ENCODE peak calls at places on chromosomes 2 and 18, in five cellular contexts. S is HuH-7.5; G is activated naive CD4-positive, alpha-beta T cell treated with anti-CD3 and anti-CD28 coated beads for 36 hours; H is EL; K is stimulated activated CD4-positive, alpha-beta T cell treated with anti-CD3 and anti-CD28 coated beads, Interleukin-4, amount 100 ng/mL, for 24 hours. X is an unnamed sample.

GRCh38 chr2:190451561-190452176 is 43.5 kb downstream of the MFSD6 start:
- DNase-seq in S (no peak), G (no peak), H (peak), K (no peak), X (no peak)

GRCh38 chr2:226790436-226790835 is 9.2 kb downstream of the IRS1 start:
- DNase-seq in S (no peak), G (no peak), H (no peak), K (no peak), X (no peak)

GRCh38 chr2:119718391-119719260 is 39.6 kb downstream of the TMEM177 start:
- DNase-seq in S (no peak), G (peak), H (no peak), K (no peak), X (no peak)

GRCh38 chr2:189633392-189633811 is 27.9 kb upstream of the ASNSD1 start:
- DNase-seq in S (no peak), G (peak), H (peak), K (peak), X (no peak)

GRCh38 chr2:41994177-41994576 is 53.6 kb upstream of the PKDCC start:
- DNase-seq in S (no peak), G (no peak), H (peak), K (no peak), X (no peak)

GRCh38 chr2:230160112-230160660 is 59.6 kb downstream of the SP110 start:
- DNase-seq in S (peak), G (peak), H (peak), K (peak), X (peak)

GRCh38 chr18:767084-767882 is 44.8 kb downstream of the YES1 start:
- DNase-seq in S (no peak), G (no peak), H (no peak), K (no peak), X (no peak)

GRCh38 chr2:236970656-236971010 is 115.1 kb upstream of the COPS8 start:
- DNase-seq in S (no peak), G (no peak), H (no peak), K (no peak), X (no peak)

GRCh38 chr18:28439870-28440269 is 262.9 kb upstream of the CDH2 start:
- DNase-seq in S (no peak), G (no peak), H (no peak), K (no peak), X (no peak)